ENCODE peak calls at places on chromosomes 5 and 9, in ten cellular contexts. U is small intestine, I is upper lobe of right lung, N is fibroblast of lung, L is cardiac muscle cell, M is right lobe of liver, P is heart left ventricle, B is endodermal cell, W is transverse colon, T is upper lobe of left lung. C is an unnamed sample.
A peak's percentile ranks its signal among the peaks of the same experiment; 100 is the strongest.

GRCh38 chr9:107637421-107638420 is 148.2 kb upstream of the KLF4 start:
- DNase-seq in L (peak; percentile 99), N (peak; percentile 100), P (peak; percentile 95), M (peak; percentile 71), U (peak; percentile 43), T (peak; percentile 82), I (peak; percentile 87), W (peak; percentile 80), B (peak; percentile 84), C (peak; percentile 95)

GRCh38 chr5:143922718-143923117 is 110.8 kb downstream of the HMHB1 start:
- DNase-seq in L (peak; percentile 38), W (no peak), T (no peak), B (no peak), N (peak; percentile 60), I (no peak), U (no peak), M (no peak), P (no peak), C (no peak)

GRCh38 chr9:6055213-6055612 is 39.8 kb upstream of the RANBP6 start:
- DNase-seq in M (no peak), P (no peak), B (peak; percentile 73), W (peak; percentile 22), L (peak; percentile 98), T (peak; percentile 32), N (peak; percentile 92), U (peak; percentile 77), I (no peak), C (no peak)

GRCh38 chr5:110356687-110357086 is 369.8 kb downstream of the TMEM232 start:
- DNase-seq in I (no peak), M (no peak), W (no peak), L (peak; percentile 19), P (no peak), U (no peak), T (no peak), N (no peak), B (no peak), C (no peak)

GRCh38 chr5:59709833-59710232 is 183.7 kb downstream of the PDE4D start:
- DNase-seq in U (peak; percentile 5), I (no peak), M (no peak), L (peak; percentile 86), P (no peak), W (peak; percentile 21), N (peak; percentile 79), B (peak; percentile 48), T (no peak), C (no peak)

GRCh38 chr5:142717582-142718215 is 31.8 kb upstream of the FGF1 start:
- DNase-seq in B (peak; percentile 76), M (no peak), L (peak; percentile 82), U (peak; percentile 62), T (no peak), P (no peak), N (peak; percentile 79), W (no peak), I (no peak), C (peak; percentile 15)

GRCh38 chr9:90611568-90611967 is 31.1 kb downstream of the DIRAS2 start:
- DNase-seq in W (no peak), P (no peak), M (peak; percentile 55), U (no peak), I (no peak), N (no peak), B (no peak), T (no peak), L (no peak), C (no peak)

GRCh38 chr5:135173662-135174290 is 139.7 kb upstream of the PITX1 start:
- DNase-seq in L (no peak), B (no peak), M (no peak), T (no peak), P (no peak), U (no peak), W (no peak), N (no peak), I (no peak), C (no peak)

GRCh38 chr5:142106061-142106460 is 2.5 kb upstream of the NDFIP1 start:
- DNase-seq in B (no peak), P (no peak), T (no peak), M (no peak), U (no peak), W (peak; percentile 11), N (no peak), L (no peak), I (no peak), C (peak; percentile 56)

DNA sequence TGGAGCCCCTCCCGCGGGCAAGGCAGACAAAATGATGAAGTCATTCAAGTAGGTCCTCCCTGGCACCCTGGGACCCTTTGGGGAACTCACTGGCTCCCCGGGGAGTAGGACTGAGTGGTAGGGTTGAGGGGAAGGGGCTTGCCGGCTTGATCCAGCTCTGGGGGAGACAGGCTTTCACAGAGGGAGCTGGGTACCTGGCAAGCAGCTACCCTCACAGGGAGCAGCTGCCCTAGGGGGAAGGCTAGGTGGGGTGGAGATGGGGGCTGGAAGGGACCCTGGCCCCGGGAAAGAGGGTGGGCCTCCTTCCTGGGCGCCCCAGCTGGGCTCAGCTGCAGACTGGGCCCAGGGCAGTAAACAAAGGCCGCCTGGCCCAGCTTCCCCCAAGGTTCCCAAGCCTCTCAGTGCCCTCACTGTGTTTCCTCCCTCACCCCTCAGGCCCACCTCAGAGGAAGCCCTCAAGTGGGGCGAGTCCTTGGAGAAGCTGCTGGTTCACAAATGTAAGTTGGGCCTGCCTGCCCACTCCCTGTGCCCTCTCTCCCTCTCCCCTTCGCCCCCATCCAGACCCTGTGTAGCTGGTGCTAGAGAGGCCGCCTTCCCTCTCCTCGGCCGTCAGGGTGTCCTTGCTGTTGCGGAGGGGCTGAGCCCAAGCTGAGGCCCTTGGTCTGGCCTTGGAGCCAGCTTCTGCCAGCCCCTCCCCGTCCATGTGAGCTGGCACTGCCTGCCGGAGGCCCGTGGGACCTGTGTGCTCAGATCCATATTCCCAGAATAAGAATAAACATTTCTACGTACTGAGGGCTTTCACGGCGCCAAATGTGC is 131.2 kb downstream of the RGS3 start:
- DNase-seq in W (no peak), M (no peak), B (no peak), N (no peak), L (no peak), U (no peak), P (peak; percentile 61), T (no peak), I (no peak), C (peak; percentile 84)
- H3K4me3 ChIP-seq in W (peak overlapping the region; percentile 21), M (peak overlapping the region; percentile 66), B (peak overlapping the region; percentile 91), N (peak overlapping the region; percentile 88), L (peak overlapping the region; percentile 50), U (no peak overlapping the region), P (peak overlapping the region; percentile 74), T (peak overlapping the region; percentile 54), I (peak overlapping the region; percentile 62), C (peak overlapping the region; percentile 91)

DNA sequence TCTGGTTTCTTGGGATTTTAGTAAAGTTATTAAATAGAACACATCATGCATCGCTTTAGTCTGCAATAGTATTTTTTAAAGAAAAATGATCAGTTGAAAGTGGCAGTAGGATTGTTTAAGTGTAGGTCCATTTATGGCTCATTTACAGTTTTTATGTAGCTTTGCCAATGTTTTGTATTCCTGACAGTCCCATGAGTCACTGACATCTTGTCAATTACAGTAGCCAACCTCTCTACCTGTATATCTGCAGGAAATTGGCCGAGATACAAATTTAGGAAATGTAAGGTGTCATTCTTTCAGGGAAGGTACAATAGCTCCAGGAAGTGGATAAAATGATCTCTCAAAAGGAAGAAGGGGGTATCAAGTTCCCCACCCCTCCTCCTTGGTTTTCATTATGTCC is 47.7 kb upstream of the MTAP start:
- DNase-seq in B (no peak), I (no peak), L (no peak), U (no peak), W (no peak), N (no peak), M (no peak), P (no peak), T (no peak), C (no peak)
- H3K27me3 ChIP-seq in B (peaks cover 100% of the 10 kb centered on the region), I (peaks cover 13% of the 10 kb centered on the region), L (peaks cover 100% of the 10 kb centered on the region), U (no peaks in the 10 kb centered on the region), W (peaks cover 9% of the 10 kb centered on the region), N (no peaks in the 10 kb centered on the region), M (no peaks in the 10 kb centered on the region), P (no peaks in the 10 kb centered on the region), T (no peaks in the 10 kb centered on the region), C (no peaks in the 10 kb centered on the region)

GRCh38 chr9:38066907-38067610 is 2.0 kb downstream of the SHB start:
- DNase-seq in I (peak; percentile 84), P (peak; percentile 73), L (peak; percentile 43), T (peak; percentile 83), M (peak; percentile 79), N (peak; percentile 46), W (peak; percentile 80), U (peak; percentile 63), B (peak; percentile 78), C (peak; percentile 87)

GRCh38 chr9:38067611-38067891 is 1.5 kb downstream of the SHB start:
- DNase-seq in N (no peak), I (peak; percentile 78), M (peak; percentile 61), B (no peak), W (peak; percentile 43), L (no peak), T (no peak), U (no peak), P (peak; percentile 51), C (peak; percentile 83)

GRCh38 chr9:38066167-38066906 is 2.7 kb downstream of the SHB start:
- DNase-seq in L (no peak), W (no peak), P (no peak), N (no peak), B (no peak), I (peak; percentile 57), T (no peak), U (peak; percentile 71), M (no peak), C (no peak)

GRCh38 chr9:38064842-38065368 is 4.1 kb downstream of the SHB start:
- DNase-seq in U (no peak), I (peak; percentile 26), M (no peak), B (peak; percentile 36), T (no peak), L (no peak), N (no peak), P (no peak), W (no peak), C (no peak)

GRCh38 chr9:38065369-38066075 is 3.5 kb downstream of the SHB start:
- DNase-seq in L (no peak), W (no peak), B (peak; percentile 44), N (no peak), T (no peak), P (no peak), U (peak; percentile 55), I (peak; percentile 47), M (no peak), C (no peak)
- H3K4me3 ChIP-seq in L (peak overlapping the region; percentile 97), W (no peak overlapping the region), B (peak overlapping the region; percentile 85), N (peak overlapping the region; percentile 88), T (no peak overlapping the region), P (peak overlapping the region; percentile 86), U (no peak overlapping the region), I (peak overlapping the region; percentile 94), M (no peak overlapping the region), C (no peak overlapping the region)

DNA sequence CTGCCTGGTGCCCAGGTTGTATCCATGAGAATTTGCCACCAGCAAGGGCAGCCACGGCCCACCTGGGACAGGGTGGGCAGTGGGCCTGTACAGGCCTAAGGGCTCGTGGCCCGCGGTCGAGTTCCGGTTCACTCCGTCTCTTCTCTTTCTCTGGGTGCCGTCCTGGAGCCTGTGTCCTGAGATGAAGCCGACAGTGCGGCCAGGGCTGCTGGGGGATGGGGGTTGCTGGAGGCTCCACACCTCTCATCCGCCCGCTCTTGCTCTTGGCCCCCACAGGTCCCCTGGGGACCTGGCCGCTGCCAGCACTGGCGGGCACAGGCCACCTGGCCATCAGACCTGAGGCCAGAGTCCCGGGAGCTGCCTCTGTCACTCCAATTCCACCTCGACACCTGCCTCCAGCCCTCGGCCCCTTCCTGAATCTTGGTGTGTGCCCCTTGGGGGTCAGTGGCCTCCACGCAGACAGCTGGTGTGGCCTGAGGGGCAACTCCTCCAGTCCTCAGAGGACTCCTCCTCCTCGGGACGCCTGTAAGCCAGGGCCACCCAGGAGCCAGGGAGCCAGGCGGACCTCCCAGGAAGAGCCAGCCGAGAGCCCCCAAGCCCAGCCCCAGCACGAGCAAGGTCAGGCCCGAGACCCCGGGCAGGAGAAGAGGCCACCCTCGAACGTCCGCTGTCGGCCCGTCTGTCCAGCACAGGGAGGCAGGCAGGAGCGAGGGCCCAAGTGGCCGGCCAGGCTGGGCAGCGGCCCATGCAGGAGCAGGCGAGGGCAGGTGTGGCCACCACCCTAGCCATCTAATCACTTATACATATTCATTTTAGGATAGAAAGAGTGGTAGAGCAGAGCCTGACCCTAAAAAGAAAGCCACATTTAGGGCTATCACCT is 5.2 kb downstream of the LRRC26 start:
- DNase-seq in N (no peak), I (no peak), B (no peak), M (no peak), P (no peak), U (no peak), T (no peak), L (no peak), W (no peak), C (no peak)
- H3K27me3 ChIP-seq in N (peaks cover 44% of the 10 kb centered on the region), I (peaks cover 99% of the 10 kb centered on the region), B (peaks cover 100% of the 10 kb centered on the region), M (peaks cover 6% of the 10 kb centered on the region), P (peaks cover 94% of the 10 kb centered on the region), U (peaks cover 6% of the 10 kb centered on the region), T (peaks cover 8% of the 10 kb centered on the region), L (peaks cover 100% of the 10 kb centered on the region), W (peaks cover 100% of the 10 kb centered on the region), C (peaks cover 2% of the 10 kb centered on the region)

C was measured in aorta.